ENCODE peak calls at places on chromosomes 16 and 17, in six cellular contexts. I, H, X, A, N and C are unnamed samples.

GRCh38 chr17:41967141-41967920 is 736 bp downstream of the CNP start:
- DNase-seq in H (peak; percentile 33), X (peak; percentile 94), I (peak; percentile 83), N (no peak), A (no peak), C (peak; percentile 76)

GRCh38 chr17:50585893-50586292 is 25.4 kb downstream of the CACNA1G start:
- DNase-seq in A (no peak), X (no peak), I (no peak), H (no peak), N (no peak), C (no peak)

GRCh38 chr17:32310927-32311568 is 30.9 kb downstream of the C17orf75 start:
- DNase-seq in N (no peak), I (no peak), H (no peak), X (no peak), A (peak; percentile 49), C (no peak)

GRCh38 chr16:57258226-57258909 is 13.3 kb downstream of the ARL2BP start:
- DNase-seq in H (peak; percentile 5), N (no peak), I (peak; percentile 68), A (no peak), X (peak; percentile 27), C (peak; percentile 12)

GRCh38 chr16:31874354-31875111 is 926 bp downstream of the ZNF267 start:
- DNase-seq in X (no peak), A (peak; percentile 9), I (no peak), H (no peak), N (no peak), C (no peak)

GRCh38 chr17:66677201-66677981 is 157.5 kb upstream of the CACNG5 start:
- DNase-seq in N (no peak), I (no peak), H (no peak), X (no peak), A (no peak), C (no peak)

GRCh38 chr17:43515641-43516040 is 30.5 kb downstream of the ETV4 start:
- DNase-seq in I (no peak), X (no peak), H (no peak), A (no peak), N (no peak), C (no peak)

GRCh38 chr17:28843810-28844137 is 1.2 kb upstream of the FAM222B start:
- DNase-seq in I (no peak), H (no peak), N (no peak), A (no peak), X (no peak), C (no peak)

GRCh38 chr16:61897657-61898056 is 138.6 kb downstream of the CDH8 start:
- DNase-seq in A (no peak), H (no peak), I (no peak), N (no peak), X (no peak), C (no peak)

GRCh38 chr16:55039511-55039910 is 108.8 kb downstream of the IRX5 start:
- DNase-seq in I (no peak), N (no peak), H (no peak), A (no peak), X (no peak), C (no peak)

GRCh38 chr16:81711609-81712329 is 67.3 kb upstream of the PLCG2 start:
- DNase-seq in N (no peak), I (peak; percentile 86), H (peak; percentile 41), X (no peak), A (peak; percentile 57), C (no peak)

GRCh38 chr16:50737420-50737959 is 4.4 kb upstream of the CYLD start:
- DNase-seq in A (no peak), I (no peak), X (no peak), H (no peak), N (no peak), C (no peak)

DNA sequence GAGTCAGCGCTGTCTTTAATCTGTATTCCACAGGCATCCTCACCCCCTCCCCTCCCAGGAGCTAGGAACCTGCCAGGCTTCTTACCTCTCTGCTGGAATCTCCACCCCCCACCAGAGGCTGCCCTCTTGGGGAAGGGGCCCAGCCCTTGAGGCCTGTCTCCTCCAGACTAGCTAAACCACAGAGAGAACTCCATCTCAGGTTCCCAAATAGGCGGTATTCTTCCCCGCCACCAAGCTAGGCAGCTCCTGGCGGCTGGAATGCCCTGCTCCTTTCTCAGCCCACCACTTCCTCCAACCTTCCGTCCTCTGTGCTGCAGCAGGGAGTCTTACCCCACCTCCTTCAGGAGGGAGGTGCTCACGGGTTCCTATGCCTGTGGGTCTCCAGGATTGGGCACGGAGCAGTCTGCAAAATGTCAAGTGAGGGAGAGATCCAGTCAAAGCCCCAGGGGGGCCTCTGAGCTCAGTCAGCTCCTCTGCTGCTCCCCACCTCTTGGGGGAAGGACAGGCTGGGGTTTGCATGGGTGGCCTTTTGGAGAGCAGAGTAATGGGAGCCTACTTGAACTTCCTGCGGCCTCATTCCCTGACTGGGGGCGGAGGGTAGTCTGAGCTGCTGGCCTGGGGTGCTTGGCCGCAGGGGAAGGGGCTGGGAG is 55.7 kb downstream of the SREBF1 start:
- DNase-seq in X (peak; percentile 70), H (peak; percentile 16), I (peak; percentile 78), A (peak; percentile 88), N (no peak), C (peak; percentile 34)
- H3K27ac ChIP-seq in X (peak overlapping the region; percentile 98), H (peak overlapping the region; percentile 80), I (peak overlapping the region; percentile 82), A (no peak overlapping the region), N (peak overlapping the region; percentile 72), C (peak overlapping the region; percentile 78)

GRCh38 chr17:36697907-36698526 is 96.6 kb downstream of the MRM1 start:
- DNase-seq in I (no peak), N (no peak), H (no peak), A (peak; percentile 75), X (no peak), C (peak; percentile 18)
- H3K27ac ChIP-seq in I (no peak overlapping the region), N (no peak overlapping the region), H (no peak overlapping the region), A (no peak overlapping the region), X (no peak overlapping the region), C (no peak overlapping the region)

GRCh38 chr17:74466111-74466784 is at the start of gene CD300A:
- DNase-seq in H (no peak), I (peak; percentile 66), A (no peak), X (no peak), N (no peak), C (peak; percentile 48)
- H3K27ac ChIP-seq in H (peak within 1 kb of the TSS; percentile 48), I (no peak within 1 kb of the TSS), A (no peak within 1 kb of the TSS), X (no peak within 1 kb of the TSS), N (peak within 1 kb of the TSS; percentile 47), C (no peak within 1 kb of the TSS)

DNA sequence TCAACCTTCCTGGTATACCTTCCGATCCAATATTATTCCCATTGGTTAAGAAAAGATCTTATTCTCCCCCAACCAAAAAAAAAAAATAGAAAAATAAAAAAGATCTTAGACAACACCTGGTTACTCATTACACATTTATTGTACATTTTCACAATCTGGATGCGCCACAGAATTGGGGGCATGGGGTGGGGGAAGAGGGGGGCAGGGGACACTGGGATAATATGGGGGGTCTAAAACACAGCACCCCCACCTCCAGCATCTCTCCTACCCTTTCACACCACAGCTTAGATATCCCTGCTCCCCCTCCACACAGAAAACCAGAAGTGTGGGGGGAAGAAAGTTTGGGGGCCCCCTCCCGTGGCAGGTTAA is 3.7 kb downstream of the VAMP2 start:
- DNase-seq in N (no peak), H (no peak), I (peak; percentile 45), A (no peak), X (no peak), C (no peak)
- H3K27ac ChIP-seq in N (peak overlapping the region; percentile 98), H (peak overlapping the region; percentile 96), I (peak overlapping the region; percentile 99), A (no peak overlapping the region), X (no peak overlapping the region), C (peak overlapping the region; percentile 100)